ENCODE peak calls at places on chromosomes 2 and 18, in seven cellular contexts. H, V, R, G, C, F and L are unnamed samples.

GRCh38 chr2:208515099-208515498 is 108.5 kb downstream of the PTH2R start:
- DNase-seq in F (no peak), C (no peak), H (no peak), V (no peak), G (no peak), R (no peak), L (no peak)

GRCh38 chr18:28729321-28729720 is 552.4 kb upstream of the CDH2 start:
- DNase-seq in H (no peak), R (no peak), V (peak), F (no peak), G (no peak), C (no peak), L (peak)

GRCh38 chr2:5696351-5696740 is 4.2 kb downstream of the SOX11 start:
- DNase-seq in F (no peak), C (no peak), R (no peak), G (no peak), H (no peak), V (peak), L (peak)

GRCh38 chr2:58895849-58896248 is 654.7 kb upstream of the FANCL start:
- DNase-seq in R (peak), V (peak), H (peak), F (no peak), G (no peak), C (no peak), L (no peak)

GRCh38 chr18:63236990-63237389 is 82.6 kb downstream of the BCL2 start:
- DNase-seq in G (no peak), V (no peak), H (no peak), C (peak), F (peak), R (peak), L (no peak)

GRCh38 chr2:136929531-136929930 is 164.2 kb downstream of the THSD7B start:
- DNase-seq in V (no peak), G (no peak), H (no peak), C (no peak), R (no peak), F (no peak), L (no peak)

GRCh38 chr2:45205985-45206384 is 196.7 kb upstream of the SIX2 start:
- DNase-seq in R (no peak), G (no peak), H (no peak), C (no peak), F (no peak), V (no peak), L (no peak)

GRCh38 chr2:180474716-180475115 is 467.6 kb upstream of the CWC22 start:
- DNase-seq in H (no peak), V (peak), G (no peak), F (no peak), C (no peak), R (no peak), L (no peak)

GRCh38 chr2:231602874-231603467 is 10.3 kb downstream of the TEX44 start:
- DNase-seq in C (no peak), G (no peak), V (no peak), H (no peak), R (no peak), F (no peak), L (no peak)

GRCh38 chr18:78630356-78630755 is 349.3 kb upstream of the SALL3 start:
- DNase-seq in G (no peak), V (no peak), C (no peak), R (no peak), H (no peak), F (no peak), L (no peak)

GRCh38 chr2:66874411-66874810 is 439.5 kb downstream of the MEIS1 start:
- DNase-seq in R (no peak), C (no peak), F (no peak), V (peak), G (no peak), H (no peak), L (peak)

GRCh38 chr2:27086722-27087446 is at the start of gene KHK:
- DNase-seq in R (peak), C (no peak), G (peak), F (no peak), V (peak), H (peak), L (no peak)

GRCh38 chr2:128376241-128377041 is 57.8 kb upstream of the HS6ST1 start:
- DNase-seq in F (no peak), C (no peak), G (no peak), H (peak), V (no peak), R (no peak), L (no peak)

GRCh38 chr18:34501553-34501952 is 208.5 kb upstream of the DTNA start:
- DNase-seq in C (no peak), F (no peak), V (no peak), R (no peak), G (no peak), H (no peak), L (no peak)

GRCh38 chr2:205748660-205749059 is 66.4 kb downstream of the NRP2 start:
- DNase-seq in H (no peak), C (no peak), G (no peak), R (no peak), V (no peak), F (no peak), L (peak)

GRCh38 chr2:9110893-9111569 is 95.6 kb upstream of the ASAP2 start:
- DNase-seq in F (no peak), G (no peak), C (no peak), H (no peak), R (no peak), V (peak), L (no peak)

GRCh38 chr2:8433390-8433789 is 248.5 kb upstream of the ID2 start:
- DNase-seq in F (no peak), V (no peak), G (no peak), C (no peak), R (no peak), H (no peak), L (no peak)

GRCh38 chr2:138589663-138590062 is 88.1 kb downstream of the SPOPL start:
- DNase-seq in C (no peak), R (no peak), G (no peak), V (no peak), F (no peak), H (no peak), L (no peak)

GRCh38 chr2:11669454-11670291 is at the start of gene NTSR2:
- DNase-seq in C (peak), R (peak), G (peak), H (no peak), V (peak), F (no peak), L (peak)

GRCh38 chr2:144048631-144049060 is 471.3 kb downstream of the ZEB2 start:
- DNase-seq in C (no peak), R (no peak), H (no peak), G (no peak), V (no peak), F (no peak), L (peak)

GRCh38 chr2:54052825-54053718 is 62.3 kb upstream of the ACYP2 start:
- DNase-seq in H (no peak), F (no peak), R (no peak), G (no peak), C (no peak), V (no peak), L (peak)

GRCh38 chr18:54359233-54359632 is 1.5 kb downstream of the C18orf54 start:
- DNase-seq in C (no peak), G (peak), V (peak), F (no peak), H (no peak), R (no peak), L (peak)

GRCh38 chr2:39584283-39584972 is 81.3 kb upstream of the TMEM178A start:
- DNase-seq in H (no peak), G (peak), C (no peak), R (no peak), V (peak), F (no peak), L (peak)

GRCh38 chr2:32456808-32457207 is 100.0 kb downstream of the BIRC6 start:
- DNase-seq in F (no peak), V (no peak), R (no peak), G (no peak), H (no peak), C (no peak), L (no peak)

GRCh38 chr2:100852999-100853908 is 33.3 kb downstream of the NPAS2 start:
- DNase-seq in V (no peak), G (no peak), R (no peak), F (no peak), H (no peak), C (no peak), L (no peak)

GRCh38 chr2:83587309-83587708 is 871.8 kb downstream of the SUCLG1 start:
- DNase-seq in C (no peak), F (no peak), H (no peak), V (no peak), G (no peak), R (no peak), L (no peak)

GRCh38 chr2:37912056-37912455 is 13.0 kb upstream of the RMDN2 start:
- DNase-seq in F (no peak), V (peak), R (no peak), C (no peak), H (no peak), G (peak), L (peak)

GRCh38 chr2:7671312-7671711 is 754.1 kb downstream of the RNF144A start:
- DNase-seq in G (no peak), R (peak), H (no peak), F (no peak), V (no peak), C (peak), L (peak)

GRCh38 chr2:104872866-104873688 is 19.2 kb downstream of the POU3F3 start:
- DNase-seq in C (no peak), V (peak), R (peak), G (peak), F (peak), H (peak), L (peak)

GRCh38 chr2:200199005-200199404 is 107.5 kb upstream of the SPATS2L start:
- DNase-seq in C (no peak), F (peak), R (no peak), H (no peak), G (no peak), V (no peak), L (no peak)

GRCh38 chr18:66722671-66723070 is 118.8 kb upstream of the CDH19 start:
- DNase-seq in V (no peak), H (no peak), G (no peak), C (no peak), R (no peak), F (no peak), L (no peak)

GRCh38 chr18:74283255-74283554 is 8.6 kb downstream of the CYB5A start:
- DNase-seq in H (no peak), F (no peak), R (no peak), V (no peak), G (no peak), C (no peak), L (no peak)

DNA sequence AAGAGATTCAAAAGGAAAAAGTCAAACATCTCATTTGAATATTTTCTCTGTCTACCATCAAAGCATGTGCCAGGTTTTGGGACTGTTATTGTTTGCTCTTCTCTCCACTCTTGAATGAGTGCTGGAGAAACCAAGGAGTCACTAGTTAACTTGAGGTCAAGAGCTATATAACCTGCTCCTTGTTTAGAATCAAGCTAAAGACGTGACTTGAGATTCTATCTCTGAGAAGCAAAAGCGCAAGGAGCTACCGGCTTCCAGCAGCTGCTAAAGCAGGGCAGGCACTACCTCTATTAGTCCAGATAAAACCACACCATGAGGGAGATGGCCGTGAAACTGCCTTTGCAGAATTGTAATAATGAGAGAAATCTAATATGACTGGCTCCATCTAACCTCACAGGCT is 36.0 kb downstream of the UXS1 start:
- DNase-seq in G (no peak), V (no peak), R (no peak), H (no peak), F (no peak), C (no peak), L (no peak)
- H3K4me3 ChIP-seq in G (no peak), V (no peak), R (no peak), H (no peak), F (no peak), C (no peak), L (no peak)

DNA sequence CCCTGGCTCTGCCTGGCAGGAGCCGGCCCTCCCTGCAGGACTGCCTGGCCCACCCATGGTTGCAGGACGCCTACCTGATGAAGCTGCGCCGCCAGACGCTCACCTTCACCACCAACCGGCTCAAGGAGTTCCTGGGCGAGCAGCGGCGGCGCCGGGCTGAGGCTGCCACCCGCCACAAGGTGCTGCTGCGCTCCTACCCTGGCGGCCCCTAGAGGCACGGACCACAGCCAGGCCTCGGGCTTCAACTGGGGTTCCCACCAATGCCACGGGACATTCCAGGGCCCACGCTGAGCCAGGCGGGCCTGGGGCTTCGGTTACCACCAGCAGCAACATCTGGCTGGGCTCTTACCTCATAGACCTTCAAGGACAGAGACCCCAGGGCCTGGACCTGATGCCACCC is 6.1 kb upstream of the GMPPA start:
- DNase-seq in G (no peak), C (no peak), R (no peak), H (no peak), V (no peak), F (no peak), L (no peak)
- TF ChIP-seq CTCF in G (no peak), C (no peak), R (no peak), H (no peak), V (no peak), F (no peak), L (no peak)

GRCh38 chr2:61177727-61178549 is 15.9 kb downstream of the C2orf74 start:
- DNase-seq in R (no peak), V (no peak), H (no peak), C (peak), F (peak), G (peak), L (no peak)

GRCh38 chr2:61180686-61181085 is 18.7 kb downstream of the C2orf74 start:
- DNase-seq in V (no peak), G (no peak), H (no peak), R (no peak), C (no peak), F (no peak), L (no peak)

GRCh38 chr2:61181382-61182058 is 19.5 kb downstream of the C2orf74 start:
- DNase-seq in H (no peak), F (no peak), C (no peak), V (no peak), G (peak), R (no peak), L (no peak)

GRCh38 chr2:61178603-61179545 is 16.9 kb downstream of the C2orf74 start:
- DNase-seq in R (no peak), V (no peak), G (peak), F (no peak), H (no peak), C (peak), L (no peak)

DNA sequence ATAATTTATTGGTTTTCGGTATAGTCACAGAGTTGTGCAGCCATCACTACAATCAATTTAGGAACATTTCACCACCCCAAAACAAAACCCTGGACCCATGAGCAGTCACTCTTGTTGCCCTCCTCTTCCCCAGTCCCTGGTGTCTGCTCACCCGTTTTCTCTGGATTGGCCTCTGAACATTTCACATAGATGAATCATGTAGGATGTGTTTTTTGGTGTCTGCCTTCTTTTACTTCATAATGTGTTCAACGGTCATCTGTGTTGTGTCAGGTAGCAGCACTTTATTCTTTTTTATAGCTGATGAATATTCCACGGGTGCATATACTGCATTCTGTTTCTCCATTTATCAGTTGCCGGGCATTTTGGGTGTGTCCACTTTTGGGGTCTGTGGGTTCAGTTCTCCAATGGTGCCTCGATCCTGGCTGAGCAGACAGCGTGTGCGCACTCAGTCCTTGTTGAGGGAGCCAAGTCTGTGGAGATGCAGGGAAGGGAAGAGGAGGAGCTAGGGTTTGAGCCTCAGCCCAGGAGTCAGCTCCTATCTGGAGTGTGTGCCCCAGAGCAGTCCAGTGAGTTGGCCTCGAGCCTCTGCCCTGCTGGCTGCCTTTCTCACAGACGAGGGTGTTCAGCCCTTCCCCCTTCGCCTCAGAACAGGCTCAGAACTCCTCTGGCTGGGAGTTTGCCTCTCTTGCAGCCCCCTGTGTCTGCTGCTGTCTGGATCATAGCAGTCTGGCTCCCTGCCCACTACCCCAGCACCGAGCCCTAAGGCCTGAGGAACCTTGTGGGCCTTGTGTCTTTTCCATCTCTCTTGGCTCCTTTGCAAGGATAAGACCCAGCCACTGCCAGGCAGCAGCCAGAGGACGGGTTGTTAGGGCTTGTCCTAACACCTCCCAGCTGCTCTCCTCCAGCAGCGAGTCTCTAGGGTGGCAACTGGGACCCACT is 18.0 kb downstream of the C2orf74 start:
- DNase-seq in G (peak), R (peak), H (no peak), V (peak), C (peak), F (no peak), L (peak)
- H3K4me3 ChIP-seq in G (peak), R (no peak), H (no peak), V (peak), C (peak), F (no peak), L (peak)

DNA sequence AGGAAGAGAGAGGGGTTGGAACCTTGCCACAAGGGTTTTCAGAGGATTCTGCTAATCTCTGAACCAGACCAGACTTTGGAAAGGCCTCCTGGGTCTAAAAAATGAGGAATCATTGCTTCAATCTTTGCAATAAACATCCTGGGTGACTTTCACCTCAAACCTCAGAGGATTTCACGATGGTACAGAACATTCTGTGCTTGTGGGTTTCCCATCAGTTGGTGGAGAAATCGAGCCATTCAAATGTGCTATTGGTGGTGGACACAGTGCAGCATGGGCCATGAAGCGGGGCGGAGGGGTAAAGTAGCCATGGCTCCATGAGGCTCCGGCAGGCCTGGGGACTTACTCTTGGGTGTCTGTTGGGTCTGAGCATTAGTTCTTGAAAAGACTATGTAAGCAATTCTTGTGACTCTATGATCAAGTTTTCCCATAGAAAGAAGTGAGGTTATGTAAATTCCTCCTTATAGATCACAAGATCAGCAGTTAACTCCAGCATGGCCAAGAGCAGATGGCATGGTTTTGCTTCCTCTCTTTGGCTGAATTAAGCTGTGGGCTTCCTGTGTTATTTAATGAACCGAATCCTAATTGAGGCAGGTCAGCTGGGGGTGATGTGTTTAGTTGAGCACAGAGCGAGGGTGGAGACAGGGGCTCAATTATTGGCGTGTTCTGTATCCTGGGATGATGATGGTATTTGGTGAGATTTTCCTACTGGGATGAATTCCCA is 1.9 kb upstream of the IL1R2 start:
- DNase-seq in G (no peak), V (no peak), R (no peak), H (no peak), F (no peak), C (no peak), L (no peak)
- TF ChIP-seq CTCF in G (no peak), V (no peak), R (no peak), H (no peak), F (no peak), C (no peak), L (no peak)

GRCh38 chr2:176109226-176109954 is 2.3 kb downstream of the HOXD11 start:
- DNase-seq in R (no peak), F (no peak), V (no peak), G (no peak), H (no peak), C (no peak), L (no peak)
- H3K4me3 ChIP-seq in R (no peak), F (no peak), V (no peak), G (no peak), H (no peak), C (no peak), L (peak)

GRCh38 chr2:134466141-134466540 is 212.3 kb downstream of the MGAT5 start:
- DNase-seq in C (no peak), F (no peak), G (peak), V (no peak), H (no peak), R (no peak), L (no peak)
- TF ChIP-seq CTCF in C (no peak), F (no peak), G (peak), V (peak), H (no peak), R (no peak), L (no peak)